ENCODE peak calls at places on chromosomes 3 and 15, in nine cellular contexts. U is IMR-90, G is uterus, F is ovary, V is lower leg skin, M is HCT116, J is spleen, S is A549, X is adrenal gland. L is an unnamed sample.

GRCh38 chr3:197002701-197003454 is 26.7 kb downstream of the MELTF start:
- DNase-seq in U (peak), G (peak), F (peak), V (peak), M (peak), J (peak), S (peak), X (peak), L (peak)

GRCh38 chr3:81864273-81864672 is 102.8 kb upstream of the GBE1 start:
- DNase-seq in U (no peak), G (no peak), F (no peak), V (no peak), M (no peak), J (no peak), S (no peak), X (no peak), L (no peak)

GRCh38 chr3:73729969-73730440 is 105.3 kb upstream of the PDZRN3 start:
- DNase-seq in U (peak), G (no peak), F (no peak), V (no peak), M (no peak), J (no peak), S (no peak), X (peak), L (no peak)

GRCh38 chr3:140470962-140471361 is 206.9 kb upstream of the TRIM42 start:
- DNase-seq in U (no peak), G (no peak), F (no peak), V (no peak), M (no peak), J (no peak), S (no peak), X (no peak), L (no peak)

GRCh38 chr15:85485956-85486567 is 105.7 kb downstream of the AKAP13 start:
- DNase-seq in U (peak), G (peak), F (peak), V (peak), M (peak), J (no peak), S (peak), X (peak), L (peak)

GRCh38 chr15:48565560-48566482 is 79.7 kb downstream of the FBN1 start:
- DNase-seq in U (peak), G (no peak), F (no peak), V (peak), M (no peak), J (no peak), S (no peak), X (no peak), L (peak)

GRCh38 chr15:38547255-38547997 is 17.2 kb downstream of the RASGRP1 start:
- DNase-seq in U (peak), G (no peak), F (no peak), V (no peak), M (no peak), J (no peak), S (no peak), X (no peak), L (no peak)

GRCh38 chr3:30602946-30603345 is 3.5 kb upstream of the TGFBR2 start:
- DNase-seq in U (no peak), G (no peak), F (no peak), V (no peak), M (no peak), J (no peak), S (no peak), X (no peak), L (no peak)

GRCh38 chr3:172511783-172512357 is 11.4 kb downstream of the TNFSF10 start:
- DNase-seq in U (no peak), G (no peak), F (no peak), V (no peak), M (no peak), J (peak), S (no peak), X (no peak), L (no peak)

GRCh38 chr3:71355862-71356261 is 227.7 kb downstream of the FOXP1 start:
- DNase-seq in U (no peak), G (no peak), F (no peak), V (no peak), M (no peak), J (no peak), S (no peak), X (no peak), L (no peak)

GRCh38 chr15:81282911-81283310 is 41.0 kb downstream of the STARD5 start:
- DNase-seq in U (no peak), G (peak), F (no peak), V (no peak), M (no peak), J (no peak), S (no peak), X (no peak), L (no peak)

GRCh38 chr3:99468918-99469317 is 169.5 kb upstream of the COL8A1 start:
- DNase-seq in U (no peak), G (no peak), F (no peak), V (no peak), M (no peak), J (no peak), S (no peak), X (no peak), L (no peak)

GRCh38 chr15:46471096-46471495 is 836.3 kb downstream of the SQOR start:
- DNase-seq in U (no peak), G (no peak), F (no peak), V (no peak), M (no peak), J (no peak), S (no peak), X (no peak), L (no peak)

GRCh38 chr15:30042556-30042955 is 40.2 kb upstream of the GOLGA8J start:
- DNase-seq in U (peak), G (no peak), F (no peak), V (no peak), M (no peak), J (no peak), S (no peak), X (no peak), L (no peak)

GRCh38 chr15:90529369-90530249 is at the start of gene CRTC3:
- DNase-seq in U (peak), G (peak), F (peak), V (peak), M (no peak), J (peak), S (peak), X (peak), L (peak)

GRCh38 chr15:87123676-87124382 is 1044.2 kb downstream of the AGBL1 start:
- DNase-seq in U (no peak), G (no peak), F (no peak), V (no peak), M (no peak), J (no peak), S (no peak), X (no peak), L (no peak)

GRCh38 chr3:37689645-37690356 is 171.9 kb upstream of the CTDSPL start:
- DNase-seq in U (no peak), G (no peak), F (no peak), V (no peak), M (no peak), J (no peak), S (no peak), X (no peak), L (no peak)

GRCh38 chr3:37301980-37302379 is 127.6 kb upstream of the LRRFIP2 start:
- DNase-seq in U (no peak), G (no peak), F (no peak), V (no peak), M (no peak), J (no peak), S (no peak), X (no peak), L (no peak)

GRCh38 chr3:186929186-186929585 is 1.1 kb upstream of the ST6GAL1 start:
- DNase-seq in U (no peak), G (no peak), F (no peak), V (no peak), M (no peak), J (no peak), S (no peak), X (no peak), L (no peak)

GRCh38 chr15:100734606-100735005 is 132.2 kb downstream of the ASB7 start:
- DNase-seq in U (no peak), G (no peak), F (no peak), V (no peak), M (no peak), J (peak), S (no peak), X (no peak), L (no peak)

GRCh38 chr3:154786724-154787123 is 293.4 kb upstream of the MME start:
- DNase-seq in U (peak), G (no peak), F (no peak), V (no peak), M (no peak), J (no peak), S (no peak), X (no peak), L (no peak)

GRCh38 chr3:127005864-127006500 is 23.1 kb downstream of the PLXNA1 start:
- DNase-seq in U (peak), G (no peak), F (no peak), V (no peak), M (no peak), J (no peak), S (no peak), X (no peak), L (no peak)

GRCh38 chr3:161310649-161311423 is 60.5 kb downstream of the SPTSSB start:
- DNase-seq in U (no peak), G (no peak), F (no peak), V (no peak), M (no peak), J (no peak), S (no peak), X (no peak), L (no peak)

GRCh38 chr15:22873204-22873701 is 34.8 kb downstream of the NIPA2 start:
- DNase-seq in U (peak), G (no peak), F (no peak), V (no peak), M (no peak), J (peak), S (no peak), X (no peak), L (no peak)

GRCh38 chr15:62742409-62743171 is 300.0 kb upstream of the TPM1 start:
- DNase-seq in U (peak), G (peak), F (peak), V (peak), M (peak), J (no peak), S (peak), X (peak), L (peak)

GRCh38 chr3:121584418-121584817 is 8.8 kb upstream of the FBXO40 start:
- DNase-seq in U (no peak), G (no peak), F (no peak), V (no peak), M (no peak), J (no peak), S (no peak), X (no peak), L (no peak)

GRCh38 chr3:31039145-31039544 is 144.7 kb upstream of the GADL1 start:
- DNase-seq in U (no peak), G (no peak), F (no peak), V (no peak), M (no peak), J (no peak), S (no peak), X (no peak), L (no peak)

GRCh38 chr3:7444886-7445285 is 584.0 kb downstream of the GRM7 start:
- DNase-seq in U (no peak), G (no peak), F (no peak), V (no peak), M (no peak), J (no peak), S (no peak), X (no peak), L (no peak)

GRCh38 chr3:156207802-156208685 is 87.7 kb downstream of the KCNAB1 start:
- DNase-seq in U (peak), G (no peak), F (no peak), V (no peak), M (no peak), J (no peak), S (no peak), X (no peak), L (no peak)

GRCh38 chr3:170222647-170223541 is 670 bp downstream of the PRKCI start:
- DNase-seq in U (peak), G (peak), F (peak), V (no peak), M (no peak), J (no peak), S (peak), X (peak), L (peak)

GRCh38 chr3:66276705-66277274 is 56.0 kb downstream of the SLC25A26 start:
- DNase-seq in U (peak), G (peak), F (peak), V (peak), M (peak), J (no peak), S (peak), X (peak), L (peak)

GRCh38 chr15:74815961-74816360 is 3.3 kb downstream of the LMAN1L start:
- DNase-seq in U (no peak), G (no peak), F (no peak), V (no peak), M (no peak), J (no peak), S (no peak), X (peak), L (no peak)

GRCh38 chr15:74820056-74820455 is 6.4 kb upstream of the CPLX3 start:
- DNase-seq in U (no peak), G (no peak), F (no peak), V (no peak), M (no peak), J (no peak), S (no peak), X (no peak), L (no peak)

GRCh38 chr15:74817370-74817737 is 4.7 kb downstream of the LMAN1L start:
- DNase-seq in U (peak), G (no peak), F (no peak), V (no peak), M (no peak), J (no peak), S (no peak), X (peak), L (no peak)

GRCh38 chr15:74815121-74815933 is 2.7 kb downstream of the LMAN1L start:
- DNase-seq in U (no peak), G (no peak), F (no peak), V (no peak), M (no peak), J (no peak), S (no peak), X (peak), L (no peak)

GRCh38 chr15:74816624-74817369 is 4.2 kb downstream of the LMAN1L start:
- DNase-seq in U (no peak), G (no peak), F (no peak), V (no peak), M (no peak), J (no peak), S (no peak), X (no peak), L (no peak)
- TF ChIP-seq POLR2A in U (no peak), G (no peak), F (no peak), V (no peak), M (no peak), J (no peak), S (no peak), X (no peak), L (no peak)

GRCh38 chr3:143119009-143119914 is at the start of gene CHST2:
- DNase-seq in U (peak), G (peak), F (peak), V (no peak), M (no peak), J (peak), S (peak), X (peak), L (peak)
- TF ChIP-seq POLR2A in U (no peak), G (peak), F (no peak), V (no peak), M (no peak), J (no peak), S (no peak), X (no peak), L (peak)

GRCh38 chr3:113100063-113100462 is 109.3 kb downstream of the GTPBP8 start:
- DNase-seq in U (no peak), G (no peak), F (no peak), V (no peak), M (no peak), J (no peak), S (no peak), X (no peak), L (no peak)
- TF ChIP-seq POLR2A in U (no peak), G (no peak), F (no peak), V (no peak), M (no peak), J (no peak), S (no peak), X (no peak), L (no peak)

DNA sequence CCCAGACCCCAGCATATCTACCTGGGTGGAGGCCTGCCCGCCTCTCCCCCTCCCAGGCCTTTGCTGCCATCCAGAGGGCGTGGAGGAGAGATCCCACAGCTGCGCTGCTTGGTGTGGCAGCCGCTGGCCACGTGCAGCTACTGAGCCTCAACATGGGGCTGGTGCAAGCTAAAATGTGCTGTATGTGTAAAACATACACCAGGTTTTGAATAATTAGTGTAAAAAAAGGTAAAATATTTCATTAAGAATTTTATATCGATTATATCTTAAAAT is 95.8 kb downstream of the SEC22A start:
- DNase-seq in U (no peak), G (no peak), F (no peak), V (no peak), M (no peak), J (peak), S (no peak), X (no peak), L (peak)
- TF ChIP-seq POLR2A in U (no peak), G (no peak), F (no peak), V (no peak), M (no peak), J (no peak), S (no peak), X (no peak), L (no peak)

GRCh38 chr15:78437107-78437761 is 782 bp upstream of the IREB2 start:
- DNase-seq in U (peak), G (no peak), F (no peak), V (no peak), M (peak), J (no peak), S (peak), X (no peak), L (peak)

GRCh38 chr15:78440375-78441373 is 2.7 kb downstream of the IREB2 start:
- DNase-seq in U (no peak), G (no peak), F (no peak), V (no peak), M (no peak), J (no peak), S (no peak), X (no peak), L (no peak)

GRCh38 chr15:78438595-78439285 is 724 bp downstream of the IREB2 start:
- DNase-seq in U (no peak), G (no peak), F (no peak), V (no peak), M (no peak), J (no peak), S (peak), X (peak), L (peak)

GRCh38 chr15:78434134-78434533 is 3.9 kb upstream of the IREB2 start:
- DNase-seq in U (no peak), G (no peak), F (no peak), V (no peak), M (no peak), J (no peak), S (no peak), X (no peak), L (no peak)

GRCh38 chr15:78437762-78438594 is at the start of gene IREB2:
- DNase-seq in U (peak), G (peak), F (peak), V (peak), M (peak), J (peak), S (peak), X (peak), L (peak)
- TF ChIP-seq POLR2A in U (peak), G (peak), F (peak), V (peak), M (peak), J (peak), S (peak), X (peak), L (peak)

DNA sequence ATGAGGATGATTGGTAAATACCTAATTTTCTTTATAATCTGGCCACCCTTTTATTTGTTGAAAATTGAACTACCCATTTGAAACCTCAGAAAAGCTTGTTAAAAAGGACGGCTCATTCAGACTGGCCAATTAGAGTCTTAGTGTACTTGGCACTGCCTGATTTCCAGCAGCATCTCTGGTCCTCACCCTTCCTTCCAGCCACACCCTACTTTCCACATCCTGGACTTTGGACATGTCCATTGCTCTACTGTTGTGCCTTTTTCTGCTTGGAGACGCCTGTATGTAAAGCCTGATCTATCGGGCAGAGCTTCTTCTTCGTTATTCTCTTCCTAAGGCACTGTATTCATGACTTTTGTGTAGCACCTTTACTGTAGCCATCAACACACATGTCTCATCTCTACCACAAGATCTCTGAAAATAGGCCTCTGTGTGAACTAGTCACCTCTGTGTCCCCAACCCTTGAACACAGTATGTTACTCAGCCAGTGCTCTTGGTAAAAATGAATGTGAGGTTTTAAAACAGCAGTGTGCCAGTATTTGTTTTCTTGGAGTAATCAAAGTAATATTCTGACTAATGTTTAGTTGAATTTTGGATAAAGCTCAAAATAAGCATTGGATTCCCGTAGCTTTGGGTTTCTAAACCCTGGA is 6.8 kb downstream of the RBM5 start:
- DNase-seq in U (peak), G (no peak), F (no peak), V (no peak), M (no peak), J (no peak), S (no peak), X (no peak), L (no peak)
- TF ChIP-seq POLR2A in U (no peak), G (no peak), F (no peak), V (no peak), M (no peak), J (no peak), S (no peak), X (no peak), L (no peak)

DNA sequence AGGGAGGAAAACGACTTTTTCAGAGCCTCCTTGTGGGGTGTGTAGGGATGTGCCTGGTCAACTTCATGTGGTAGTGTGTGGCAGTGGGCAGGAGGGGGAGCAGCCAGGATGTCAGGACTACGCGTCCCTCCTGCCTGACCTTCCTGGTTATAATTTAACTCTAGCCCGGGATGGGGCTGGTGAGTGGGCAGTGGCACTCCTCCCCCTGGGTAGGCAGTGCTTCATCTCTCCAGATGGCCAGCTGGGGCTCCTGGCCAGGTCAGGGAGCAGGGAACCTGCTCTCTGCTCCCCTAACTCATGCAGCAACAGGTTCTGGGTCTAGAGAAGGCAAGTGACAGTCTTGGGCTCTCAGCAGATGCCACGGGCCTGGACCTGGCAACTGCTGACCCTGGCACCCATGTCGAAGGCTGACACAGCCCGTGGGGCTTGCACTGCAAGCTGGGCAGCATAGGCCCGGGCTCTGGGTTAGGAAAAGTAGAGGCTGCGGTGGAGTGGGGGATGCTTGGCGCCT is 2.6 kb downstream of the ITIH4 start:
- DNase-seq in U (no peak), G (no peak), F (no peak), V (no peak), M (no peak), J (no peak), S (peak), X (no peak), L (no peak)
- TF ChIP-seq POLR2A in U (no peak), G (no peak), F (no peak), V (no peak), M (no peak), J (no peak), S (no peak), X (no peak), L (no peak)

L was measured in erythroblast.